ENCODE peak calls at places on chromosomes 11 and 22, in five cellular contexts. I is mucosa of descending colon, A is fibroblast of lung, U is Peyer's patch, E is HFF-Myc. Q is an unnamed sample.

GRCh38 chr22:38464992-38465672 is 2.8 kb upstream of the KDELR3 start:
- DNase-seq in I (peak; percentile 3), A (no peak), E (no peak), U (no peak), Q (no peak)

GRCh38 chr11:5624489-5625278 is at the start of gene TRIM34:
- DNase-seq in E (peak; percentile 2), I (peak; percentile 41), A (peak; percentile 68), U (peak; percentile 82), Q (peak; percentile 67)

GRCh38 chr11:33452806-33453205 is 195.6 kb downstream of the HIPK3 start:
- DNase-seq in A (peak; percentile 75), U (no peak), I (no peak), E (peak; percentile 73), Q (peak; percentile 91)

GRCh38 chr11:79189055-79189454 is 251.8 kb downstream of the TENM4 start:
- DNase-seq in E (no peak), I (no peak), U (no peak), A (no peak), Q (no peak)

GRCh38 chr22:41557401-41558240 is 3.2 kb upstream of the CSDC2 start:
- DNase-seq in I (peak; percentile 52), U (peak; percentile 57), A (peak; percentile 98), E (no peak), Q (peak; percentile 87)

GRCh38 chr11:119318240-119319135 is 1.6 kb upstream of the MCAM start:
- DNase-seq in I (no peak), E (no peak), U (peak; percentile 84), A (peak; percentile 62), Q (peak; percentile 61)

GRCh38 chr11:19817265-19817851 is 104.7 kb downstream of the NAV2 start:
- DNase-seq in U (no peak), E (no peak), A (no peak), I (no peak), Q (no peak)

GRCh38 chr11:122189259-122189658 is 73.2 kb upstream of the BLID start:
- DNase-seq in E (peak; percentile 90), A (peak; percentile 95), I (no peak), U (no peak), Q (peak; percentile 96)

GRCh38 chr22:44603774-44604173 is 98.2 kb upstream of the PRR5 start:
- DNase-seq in A (no peak), I (no peak), E (no peak), U (no peak), Q (no peak)

GRCh38 chr11:64131657-64132387 is 34.1 kb downstream of the MACROD1 start:
- DNase-seq in E (no peak), I (no peak), U (no peak), A (no peak), Q (no peak)

GRCh38 chr11:57440744-57441414 is 14.0 kb upstream of the SLC43A3 start:
- DNase-seq in E (no peak), U (no peak), A (no peak), I (peak; percentile 4), Q (no peak)

GRCh38 chr11:111476961-111477360 is 35.2 kb downstream of the BTG4 start:
- DNase-seq in A (peak; percentile 17), U (no peak), I (no peak), E (no peak), Q (no peak)

GRCh38 chr11:32176223-32176811 is 85.4 kb downstream of the RCN1 start:
- DNase-seq in U (peak; percentile 92), A (peak; percentile 82), I (peak; percentile 54), E (peak; percentile 46), Q (peak; percentile 81)

GRCh38 chr11:35412285-35412684 is 7.1 kb downstream of the SLC1A2 start:
- DNase-seq in I (no peak), U (no peak), E (no peak), A (no peak), Q (no peak)

GRCh38 chr11:102276302-102277182 is 40.7 kb upstream of the BIRC3 start:
- DNase-seq in U (no peak), E (peak; percentile 42), I (no peak), A (peak; percentile 51), Q (peak; percentile 65)

GRCh38 chr11:134556186-134556585 is 144.1 kb upstream of the B3GAT1 start:
- DNase-seq in E (no peak), A (no peak), I (no peak), U (no peak), Q (no peak)

GRCh38 chr11:74669311-74670160 is 61.7 kb downstream of the CHRDL2 start:
- DNase-seq in U (no peak), E (no peak), A (no peak), I (no peak), Q (no peak)

GRCh38 chr11:102050927-102051575 is 3.8 kb downstream of the CFAP300 start:
- DNase-seq in A (no peak), U (no peak), I (no peak), E (no peak), Q (no peak)

GRCh38 chr11:60182546-60183330 is at the start of gene MS4A6A:
- DNase-seq in I (no peak), E (no peak), A (no peak), U (no peak), Q (no peak)

GRCh38 chr11:118194835-118195627 is 18.6 kb upstream of the SCN2B start:
- DNase-seq in A (peak; percentile 87), I (peak; percentile 81), E (peak; percentile 25), U (peak; percentile 89), Q (peak; percentile 17)

GRCh38 chr11:9399466-9399865 is 15.0 kb downstream of the IPO7 start:
- DNase-seq in U (no peak), E (no peak), A (no peak), I (no peak), Q (no peak)

GRCh38 chr11:20159680-20160381 is 444 bp downstream of the DBX1 start:
- DNase-seq in I (no peak), E (no peak), A (no peak), U (no peak), Q (no peak)

GRCh38 chr11:12279672-12280108 is 97.7 kb upstream of the PARVA start:
- DNase-seq in I (no peak), E (no peak), U (peak; percentile 21), A (no peak), Q (no peak)

GRCh38 chr22:37802310-37803194 is 5.2 kb upstream of the GCAT start:
- DNase-seq in A (peak; percentile 64), I (peak; percentile 83), E (no peak), U (peak; percentile 75), Q (peak; percentile 41)

GRCh38 chr22:48950151-48950915 is 877.3 kb downstream of the BRD1 start:
- DNase-seq in U (peak; percentile 34), I (no peak), A (no peak), E (no peak), Q (no peak)

GRCh38 chr11:1877211-1878133 is 14.2 kb downstream of the PRR33 start:
- DNase-seq in A (peak; percentile 83), E (no peak), I (peak; percentile 55), U (peak; percentile 58), Q (peak; percentile 72)

GRCh38 chr11:34631737-34632104 is 10.8 kb downstream of the EHF start:
- DNase-seq in A (no peak), I (no peak), E (no peak), U (no peak), Q (no peak)

GRCh38 chr22:44031111-44031963 is 7.2 kb downstream of the PARVB start:
- DNase-seq in U (no peak), A (no peak), I (no peak), E (no peak), Q (no peak)

GRCh38 chr11:27705873-27706820 is 5.9 kb upstream of the BDNF start:
- DNase-seq in A (peak; percentile 40), U (no peak), E (no peak), I (no peak), Q (no peak)

GRCh38 chr22:50190182-50190951 is 4.7 kb downstream of the TRABD start:
- DNase-seq in I (peak; percentile 93), E (no peak), A (peak; percentile 61), U (peak; percentile 95), Q (peak; percentile 55)

GRCh38 chr22:50192825-50193204 is 7.1 kb downstream of the TRABD start:
- DNase-seq in U (peak; percentile 85), I (peak; percentile 70), E (no peak), A (no peak), Q (no peak)

GRCh38 chr22:50191041-50191740 is 5.5 kb downstream of the TRABD start:
- DNase-seq in A (no peak), I (peak; percentile 51), U (peak; percentile 95), E (no peak), Q (no peak)

GRCh38 chr22:50193621-50194020 is 7.2 kb upstream of the SELENOO start:
- DNase-seq in A (no peak), U (no peak), I (no peak), E (no peak), Q (no peak)

DNA sequence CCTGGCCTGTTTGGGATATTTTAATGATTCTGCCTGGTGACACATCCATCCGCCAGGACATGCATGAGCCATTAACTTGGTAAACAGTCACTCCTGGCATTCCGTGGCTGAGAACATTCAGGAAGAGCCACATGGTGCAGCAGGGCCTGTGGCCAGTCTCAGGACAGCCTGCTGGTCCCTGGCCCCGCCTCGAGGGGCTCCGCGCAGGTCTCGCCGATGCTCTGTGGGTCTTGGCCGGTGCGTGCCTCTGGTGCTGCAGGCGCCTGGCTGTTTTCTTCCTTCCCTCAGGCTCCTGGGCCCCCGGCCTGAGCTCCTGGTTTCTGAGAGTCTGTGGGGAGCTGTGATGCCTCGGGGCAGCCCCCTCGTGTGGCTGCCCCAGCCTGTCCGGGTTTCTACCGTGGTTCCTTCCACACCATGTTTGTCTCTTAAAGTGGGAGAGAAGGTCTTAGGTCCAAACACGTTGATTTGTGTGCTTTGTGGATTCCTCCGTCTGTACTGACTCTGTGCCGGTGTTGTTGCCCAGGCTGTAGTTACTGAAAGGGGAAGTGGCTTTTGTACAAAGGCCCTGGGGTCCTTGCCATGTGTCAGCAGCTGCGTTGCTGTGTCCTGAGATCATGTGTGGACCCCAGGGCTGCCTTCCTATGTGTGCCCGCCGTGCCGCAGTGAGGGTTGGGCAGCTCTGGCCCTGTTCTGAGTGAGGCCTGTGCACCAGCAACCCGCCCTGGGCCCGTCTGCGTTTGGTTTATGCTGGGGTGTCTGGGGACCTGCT is 6.5 kb downstream of the TRABD start:
- DNase-seq in I (peak; percentile 40), A (no peak), U (peak; percentile 77), E (no peak), Q (no peak)
- H3K4me3 ChIP-seq in I (no peak overlapping the region), A (no peak overlapping the region), U (peak overlapping the region; percentile 2), E (no peak overlapping the region), Q (no peak overlapping the region)

DNA sequence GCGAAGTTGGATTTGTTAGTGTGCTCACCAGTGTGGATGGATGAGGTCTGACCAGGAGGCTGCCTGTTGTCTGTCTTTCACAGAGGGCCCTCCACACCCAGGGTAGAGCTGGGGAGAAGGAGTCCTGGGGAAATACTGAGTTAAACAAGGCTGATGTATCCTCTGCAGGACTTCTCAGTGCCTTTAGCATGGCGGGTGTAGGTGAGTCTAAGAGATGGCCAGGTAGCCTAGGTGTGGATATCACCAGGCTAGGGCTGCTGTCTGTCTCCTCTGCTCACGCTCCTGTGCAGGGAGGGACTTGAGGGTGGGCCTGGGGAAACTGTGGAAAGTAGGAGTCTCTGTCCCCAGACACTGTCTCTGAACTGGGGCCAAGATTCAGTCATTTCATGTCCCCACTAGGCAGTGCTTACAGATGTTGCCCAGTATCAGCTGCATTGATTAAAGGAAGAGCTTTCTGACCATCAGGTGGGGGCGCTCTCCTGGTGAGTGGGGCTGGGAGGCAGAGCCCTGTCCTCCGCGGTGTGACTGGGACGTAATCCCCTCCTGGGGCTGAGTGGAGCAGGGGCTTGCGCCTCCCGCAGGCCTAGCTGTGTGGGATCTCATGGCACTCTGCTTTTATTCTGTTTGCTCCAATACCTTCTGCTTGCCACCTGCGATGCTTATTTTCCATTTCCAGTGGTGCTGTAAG is 35.5 kb upstream of the CCDC188 start:
- DNase-seq in U (no peak), I (no peak), A (no peak), E (no peak), Q (no peak)
- TF ChIP-seq CTCF in U (no peak), I (no peak), A (no peak), E (no peak), Q (peak; percentile 5)

GRCh38 chr11:101019870-101020269 is 109.7 kb downstream of the PGR start:
- DNase-seq in E (no peak), U (no peak), A (peak; percentile 4), I (no peak), Q (peak; percentile 14)
- H3K4me3 ChIP-seq in E (no peak overlapping the region), U (no peak overlapping the region), A (no peak overlapping the region), I (no peak overlapping the region), Q (no peak overlapping the region)

GRCh38 chr11:69217276-69218105 is 61.8 kb downstream of the SMIM38 start:
- DNase-seq in I (peak; percentile 63), E (no peak), A (peak; percentile 6), U (peak; percentile 43), Q (no peak)
- TF ChIP-seq CTCF in I (no peak), E (no peak), A (no peak), U (no peak), Q (no peak)